ENCODE peak calls at places on chromosomes 3 and 15, in four cellular contexts. N is A549, L is HCT116, Z is RWPE2. A is an unnamed sample. For H3K4me1 and H3K9me3, the result is how much of the 10 kb centered on the place peaks cover.

GRCh38 chr3:32384938-32385337 is 6.7 kb upstream of the CMTM7 start:
- DNase-seq in N (no peak), L (no peak), Z (no peak), A (no peak)

GRCh38 chr3:190786898-190787297 is 75.6 kb downstream of the GMNC start:
- DNase-seq in N (no peak), L (no peak), Z (no peak), A (no peak)

GRCh38 chr15:100891316-100892012 is 11.8 kb downstream of the ALDH1A3 start:
- DNase-seq in N (no peak), L (no peak), Z (peak), A (no peak)

GRCh38 chr3:4835616-4836043 is 143.6 kb upstream of the BHLHE40 start:
- DNase-seq in N (no peak), L (no peak), Z (no peak), A (peak)

GRCh38 chr3:44065311-44065710 is 176.4 kb upstream of the TOPAZ1 start:
- DNase-seq in N (peak), L (no peak), Z (no peak), A (peak)

GRCh38 chr3:185931777-185932176 is 6.0 kb downstream of the TRA2B start:
- DNase-seq in N (no peak), L (no peak), Z (no peak), A (no peak)

GRCh38 chr3:143327388-143327787 is 207.8 kb downstream of the CHST2 start:
- DNase-seq in N (no peak), L (no peak), Z (no peak), A (no peak)

GRCh38 chr15:77421370-77421700 is 647 bp downstream of the HMG20A start:
- DNase-seq in N (peak), L (no peak), Z (no peak), A (peak)

GRCh38 chr3:24060055-24060454 is 115.0 kb downstream of the NR1D2 start:
- DNase-seq in N (no peak), L (no peak), Z (no peak), A (peak)

GRCh38 chr15:40081691-40082194 is 26.9 kb downstream of the BMF start:
- DNase-seq in N (peak), L (no peak), Z (no peak), A (peak)

GRCh38 chr3:100893590-100893989 is 99.6 kb downstream of the ABI3BP start:
- DNase-seq in N (peak), L (no peak), Z (no peak), A (peak)

GRCh38 chr3:172520332-172520831 is 2.8 kb downstream of the TNFSF10 start:
- DNase-seq in N (no peak), L (no peak), Z (no peak), A (no peak)

GRCh38 chr3:131282967-131283366 is 98.6 kb upstream of the NUDT16 start:
- DNase-seq in N (no peak), L (no peak), Z (no peak), A (no peak)

GRCh38 chr15:72182673-72183072 is 14.9 kb downstream of the GRAMD2A start:
- DNase-seq in N (peak), L (no peak), Z (peak), A (peak)

GRCh38 chr15:58066042-58066867 is 744 bp upstream of the ALDH1A2 start:
- DNase-seq in N (peak), L (peak), Z (peak), A (peak)

GRCh38 chr3:42961633-42962032 is 17.5 kb upstream of the GASK1A start:
- DNase-seq in N (peak), L (peak), Z (no peak), A (peak)

GRCh38 chr3:42613462-42613861 is 13.0 kb downstream of the NKTR start:
- DNase-seq in N (peak), L (no peak), Z (no peak), A (no peak)

GRCh38 chr3:48897401-48898376 is 993 bp downstream of the SLC25A20 start:
- DNase-seq in N (no peak), L (no peak), Z (no peak), A (no peak)

GRCh38 chr3:171563298-171563697 is 103.1 kb upstream of the TNIK start:
- DNase-seq in N (no peak), L (no peak), Z (no peak), A (no peak)

GRCh38 chr3:111152506-111152905 is 80.9 kb downstream of the NECTIN3 start:
- DNase-seq in N (no peak), L (no peak), Z (no peak), A (no peak)

GRCh38 chr3:153210660-153211059 is 48.6 kb downstream of the RAP2B start:
- DNase-seq in N (no peak), L (no peak), Z (no peak), A (peak)

GRCh38 chr15:59191855-59192237 is 14.8 kb upstream of the LDHAL6B start:
- DNase-seq in N (peak), L (peak), Z (peak), A (no peak)

GRCh38 chr15:99138491-99138982 is 33.7 kb downstream of the SYNM start:
- DNase-seq in N (no peak), L (no peak), Z (no peak), A (no peak)

GRCh38 chr3:15427981-15428380 is 583 bp downstream of the EAF1 start:
- DNase-seq in N (no peak), L (no peak), Z (no peak), A (no peak)

GRCh38 chr15:48143856-48144255 is 23.1 kb downstream of the SLC24A5 start:
- DNase-seq in N (no peak), L (no peak), Z (no peak), A (no peak)

GRCh38 chr3:112640864-112641751 is at the start of gene CCDC80:
- DNase-seq in N (peak), L (peak), Z (no peak), A (peak)

GRCh38 chr3:95655363-95655986 is 1158.9 kb upstream of the EPHA6 start:
- DNase-seq in N (peak), L (no peak), Z (no peak), A (no peak)

GRCh38 chr15:69380100-69380725 is 33.9 kb upstream of the KIF23 start:
- DNase-seq in N (peak), L (no peak), Z (peak), A (peak)

GRCh38 chr15:50184863-50185504 is 3.0 kb downstream of the SLC27A2 start:
- DNase-seq in N (no peak), L (no peak), Z (no peak), A (no peak)

GRCh38 chr3:42680256-42680655 is 5.1 kb upstream of the KLHL40 start:
- DNase-seq in N (no peak), L (no peak), Z (no peak), A (peak)

GRCh38 chr3:100087203-100087602 is 27.1 kb downstream of the FILIP1L start:
- DNase-seq in N (no peak), L (no peak), Z (no peak), A (peak)

GRCh38 chr15:41024141-41024540 is 70.9 kb downstream of the CHAC1 start:
- DNase-seq in N (no peak), L (no peak), Z (no peak), A (peak)

GRCh38 chr3:178560759-178561158 is 24.5 kb downstream of the KCNMB2 start:
- DNase-seq in N (no peak), L (no peak), Z (no peak), A (no peak)

GRCh38 chr3:81443948-81444347 is 317.5 kb downstream of the GBE1 start:
- DNase-seq in N (peak), L (no peak), Z (no peak), A (no peak)

GRCh38 chr3:114539525-114539924 is 245.7 kb downstream of the TIGIT start:
- DNase-seq in N (no peak), L (no peak), Z (no peak), A (no peak)

GRCh38 chr3:159069076-159069475 is 267.2 kb downstream of the MFSD1 start:
- DNase-seq in N (no peak), L (no peak), Z (no peak), A (no peak)

GRCh38 chr3:61777483-61777882 is 216.1 kb downstream of the PTPRG start:
- DNase-seq in N (no peak), L (no peak), Z (no peak), A (no peak)

GRCh38 chr3:112744068-112744467 is 102.6 kb downstream of the CD200R1L start:
- DNase-seq in N (no peak), L (no peak), Z (no peak), A (peak)

GRCh38 chr15:70151008-70151407 is 53.3 kb upstream of the TLE3 start:
- DNase-seq in N (no peak), L (no peak), Z (no peak), A (no peak)

DNA sequence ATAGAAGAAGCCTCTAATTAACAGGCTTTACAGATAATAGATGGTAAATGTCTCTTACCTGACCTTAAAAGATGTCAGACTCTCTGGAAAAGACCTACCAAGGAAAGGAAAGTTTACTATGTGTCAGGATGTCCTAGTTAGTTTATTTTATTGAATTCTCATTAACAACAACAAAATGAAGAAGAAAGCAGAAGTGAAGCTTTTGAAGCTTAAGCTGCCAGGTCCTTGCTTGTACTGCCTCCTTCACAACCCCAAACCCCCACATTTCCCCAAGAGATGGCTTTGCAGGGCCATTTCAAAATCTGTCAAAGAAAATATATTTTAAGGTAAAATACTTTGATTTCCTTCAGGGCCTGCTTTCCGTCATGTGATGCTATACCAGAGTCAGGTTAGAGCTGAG is 798.4 kb downstream of the TUSC7 start:
- DNase-seq in N (no peak), L (no peak), Z (no peak), A (no peak)
- H3K4me1 ChIP-seq in N (under half), L (under half), Z (under half), A (under half)

GRCh38 chr15:73228128-73228646 is 140.6 kb downstream of the HCN4 start:
- DNase-seq in N (no peak), L (no peak), Z (no peak), A (no peak)

GRCh38 chr15:73226064-73226463 is 142.7 kb downstream of the HCN4 start:
- DNase-seq in N (no peak), L (no peak), Z (no peak), A (peak)

GRCh38 chr15:73227433-73228056 is 141.2 kb downstream of the HCN4 start:
- DNase-seq in N (no peak), L (no peak), Z (no peak), A (no peak)

DNA sequence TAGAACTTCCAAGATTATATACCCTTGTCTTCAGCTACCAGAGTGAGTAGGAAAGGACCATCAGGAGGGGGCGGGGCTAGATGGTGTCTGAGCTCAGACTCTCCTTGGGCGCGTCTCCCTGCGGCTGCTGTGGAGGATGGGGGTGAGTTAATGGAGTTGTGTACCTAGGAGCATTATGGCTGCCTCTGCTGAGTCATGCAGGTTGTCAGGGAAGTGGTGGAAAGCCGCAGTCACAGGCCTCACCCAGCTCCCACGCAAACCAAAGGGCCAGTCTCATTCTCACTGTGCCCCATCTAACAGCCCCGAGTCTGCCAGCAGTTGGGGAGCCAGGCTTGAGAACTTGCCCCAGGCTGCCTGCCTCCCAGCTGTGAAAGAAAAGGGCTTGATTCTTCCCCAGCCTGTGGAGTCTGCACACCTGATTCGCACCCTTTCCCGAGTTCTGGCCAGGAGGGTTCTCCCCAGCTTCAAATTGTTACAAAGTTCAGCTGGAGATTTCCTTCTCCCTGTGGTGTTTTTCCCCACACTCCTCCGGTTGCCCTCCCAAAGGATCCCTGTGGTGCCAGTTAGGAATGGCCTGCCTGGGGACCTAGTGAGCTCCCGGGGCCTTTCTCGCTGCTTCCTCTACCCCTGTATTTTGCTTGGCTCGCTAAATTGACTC is 143.3 kb downstream of the HCN4 start:
- DNase-seq in N (peak), L (no peak), Z (peak), A (no peak)
- H3K9me3 ChIP-seq in N (under half), L (under half), Z (under half), A (under half)

DNA sequence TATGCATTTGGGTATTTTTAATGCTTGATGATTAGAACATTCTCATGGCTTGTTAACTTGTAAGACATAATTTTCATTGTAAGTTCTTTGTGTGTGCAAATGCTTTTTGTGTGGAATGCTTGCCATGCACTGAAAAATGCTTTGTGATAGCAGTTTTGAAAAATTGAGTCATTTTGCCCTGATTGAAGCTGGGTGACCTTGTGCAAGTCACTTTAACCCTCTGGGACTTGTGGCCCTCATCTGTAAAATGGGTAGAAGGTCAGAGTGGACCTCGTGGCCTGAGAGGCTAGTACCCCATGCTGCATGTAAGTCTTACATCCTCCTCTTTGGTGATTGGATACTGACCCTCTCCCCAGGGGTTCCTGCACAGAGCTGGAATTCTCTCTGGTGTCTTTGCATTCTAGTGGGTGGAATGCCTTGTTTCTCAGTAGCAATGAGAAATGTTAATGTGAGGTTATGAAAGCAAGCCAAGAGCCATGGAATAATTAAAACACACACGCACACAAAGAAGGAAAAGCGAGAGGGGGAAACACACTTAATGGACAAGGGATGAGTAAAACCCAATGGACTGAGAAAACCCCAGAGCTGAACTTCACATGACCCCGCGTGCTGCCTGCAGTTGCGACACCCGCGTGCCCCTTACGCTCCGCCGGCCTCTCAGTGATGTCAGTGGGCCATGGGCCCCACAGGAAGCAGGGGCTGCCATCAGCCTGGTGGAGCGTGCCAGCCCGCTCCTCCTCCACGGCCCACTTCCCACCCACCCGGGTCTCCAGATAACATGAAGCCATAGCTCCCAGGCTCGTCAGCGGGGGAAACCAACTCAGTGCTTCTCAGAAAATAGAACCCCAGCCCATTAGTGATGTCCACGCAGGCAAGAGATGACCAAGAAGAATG is 44.0 kb downstream of the SMAD3 start:
- DNase-seq in N (peak), L (no peak), Z (no peak), A (no peak)
- H3K4me1 ChIP-seq in N (half or more), L (half or more), Z (under half), A (under half)

GRCh38 chr15:26631894-26632293 is 141.0 kb downstream of the GABRB3 start:
- DNase-seq in N (no peak), L (no peak), Z (no peak), A (no peak)
- H3K9me3 ChIP-seq in N (under half), L (under half), Z (under half), A (under half)

GRCh38 chr3:71692139-71692538 is 33.1 kb downstream of the EIF4E3 start:
- DNase-seq in N (no peak), L (no peak), Z (no peak), A (no peak)
- H3K4me1 ChIP-seq in N (under half), L (under half), Z (half or more), A (under half)

GRCh38 chr15:23514492-23514891 is 51.0 kb upstream of the MKRN3 start:
- DNase-seq in N (no peak), L (no peak), Z (no peak), A (no peak)
- H3K9me3 ChIP-seq in N (under half), L (under half), Z (under half), A (under half)

GRCh38 chr3:52223449-52224408 is 1.7 kb downstream of the TLR9 start:
- DNase-seq in N (no peak), L (no peak), Z (peak), A (no peak)
- H3K4me1 ChIP-seq in N (under half), L (under half), Z (under half), A (under half)

GRCh38 chr15:20340931-20341661 is 200.5 kb downstream of the GOLGA6L6 start:
- DNase-seq in N (peak), L (no peak), Z (peak), A (peak)

GRCh38 chr15:20344601-20345400 is 196.8 kb downstream of the GOLGA6L6 start:
- DNase-seq in N (peak), L (no peak), Z (peak), A (no peak)

GRCh38 chr15:20341901-20342605 is 199.5 kb downstream of the GOLGA6L6 start:
- DNase-seq in N (peak), L (no peak), Z (peak), A (peak)

GRCh38 chr15:20345401-20345958 is 196.1 kb downstream of the GOLGA6L6 start:
- DNase-seq in N (peak), L (no peak), Z (peak), A (no peak)

DNA sequence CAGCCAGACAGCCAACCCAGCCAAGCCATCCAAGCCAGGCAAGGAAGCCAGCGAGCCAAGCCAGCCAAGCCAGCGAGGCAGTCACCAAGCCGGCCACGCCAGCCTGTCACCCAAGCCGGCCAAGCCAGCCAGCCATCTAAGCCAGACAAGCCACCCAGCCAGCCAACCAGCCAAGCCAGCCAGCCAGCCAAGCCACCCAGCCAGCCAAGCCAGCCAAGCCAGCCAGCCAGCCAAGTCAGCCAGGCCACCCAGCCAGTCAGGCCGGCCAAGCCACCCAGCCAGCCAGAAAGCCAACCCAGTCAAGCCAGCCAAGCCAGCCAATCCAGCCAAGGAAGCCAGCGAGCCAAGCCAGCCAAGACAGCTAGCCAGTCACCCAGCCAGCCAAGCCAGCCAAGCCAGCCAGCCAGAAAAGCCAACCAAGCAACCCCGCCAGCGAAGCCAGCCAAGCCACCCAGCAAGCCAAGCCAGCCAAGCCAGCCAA is 201.2 kb downstream of the GOLGA6L6 start:
- DNase-seq in N (peak), L (no peak), Z (peak), A (no peak)
- H3K9me3 ChIP-seq in N (half or more), L (under half), Z (under half), A (under half)

GRCh38 chr3:126956361-126956760 is 26.6 kb upstream of the PLXNA1 start:
- DNase-seq in N (no peak), L (no peak), Z (peak), A (no peak)
- H3K4me1 ChIP-seq in N (under half), L (under half), Z (under half), A (under half)